ENCODE peak calls at places on chromosomes 2 and 18, in five cellular contexts. I is CD8-positive, alpha-beta T cell; K is AG09309; V is AG04450; C is fibroblast of gingiva. G is an unnamed sample.

GRCh38 chr18:42510540-42510939 is 555.5 kb downstream of the PIK3C3 start:
- DNase-seq in V (no peak), I (no peak), C (no peak), K (no peak), G (no peak)

GRCh38 chr2:147082850-147083522 is 761.8 kb upstream of the ACVR2A start:
- DNase-seq in V (peak; percentile 32), C (peak; percentile 82), I (peak; percentile 26), K (peak; percentile 4), G (peak; percentile 35)

GRCh38 chr2:242085941-242086621 is 216.6 kb downstream of the RTP5 start:
- DNase-seq in C (peak; percentile 45), I (no peak), K (no peak), V (no peak), G (no peak)

GRCh38 chr2:48209214-48209885 is 303.1 kb upstream of the FBXO11 start:
- DNase-seq in K (no peak), C (peak; percentile 47), I (no peak), V (no peak), G (no peak)

GRCh38 chr18:79926306-79926705 is 25.1 kb downstream of the SLC66A2 start:
- DNase-seq in K (no peak), V (no peak), C (no peak), I (no peak), G (no peak)

GRCh38 chr2:215207791-215208367 is 69.5 kb upstream of the ABCA12 start:
- DNase-seq in V (no peak), C (no peak), K (no peak), I (no peak), G (no peak)

GRCh38 chr2:45706028-45706427 is 54.6 kb downstream of the PRKCE start:
- DNase-seq in I (no peak), C (peak; percentile 49), K (no peak), V (no peak), G (no peak)

GRCh38 chr2:175282300-175282699 is 100.8 kb upstream of the ATP5MC3 start:
- DNase-seq in I (no peak), C (peak; percentile 14), V (no peak), K (peak; percentile 3), G (peak; percentile 26)

GRCh38 chr18:63292844-63293683 is 26.5 kb downstream of the BCL2 start:
- DNase-seq in V (no peak), K (no peak), C (no peak), I (peak; percentile 42), G (no peak)

GRCh38 chr18:61544178-61544577 is 210.9 kb downstream of the CDH20 start:
- DNase-seq in I (no peak), K (no peak), C (no peak), V (no peak), G (no peak)

GRCh38 chr2:70670626-70671025 is 97.4 kb downstream of the ADD2 start:
- DNase-seq in I (no peak), C (no peak), K (no peak), V (no peak), G (no peak)

GRCh38 chr2:19488009-19488691 is 129.7 kb upstream of the OSR1 start:
- DNase-seq in V (no peak), K (peak; percentile 46), C (peak; percentile 57), I (no peak), G (no peak)